ENCODE peak calls at places on chromosomes 5 and 9, in four cellular contexts. F is M059J, J is EL, R is pulmonary artery endothelial cell. B is an unnamed sample.

GRCh38 chr5:133523013-133523658 is 89.2 kb downstream of the FSTL4 start:
- DNase-seq in F (peak; percentile 6), J (no peak), R (no peak), B (no peak)

GRCh38 chr9:129490583-129491485 is 130.1 kb downstream of the C9orf50 start:
- DNase-seq in F (peak; percentile 8), J (no peak), R (no peak), B (peak; percentile 46)

GRCh38 chr5:141477815-141478214 is 2.0 kb downstream of the PCDHGC3 start:
- DNase-seq in F (no peak), J (peak; percentile 20), R (no peak), B (no peak)

GRCh38 chr5:35867998-35868397 is 11.3 kb downstream of the IL7R start:
- DNase-seq in F (no peak), J (no peak), R (no peak), B (no peak)

GRCh38 chr9:15642369-15642962 is 89.6 kb downstream of the CCDC171 start:
- DNase-seq in F (peak; percentile 59), J (peak; percentile 37), R (no peak), B (no peak)

GRCh38 chr9:2613730-2614271 is 7.8 kb upstream of the VLDLR start:
- DNase-seq in F (no peak), J (no peak), R (no peak), B (peak; percentile 25)

GRCh38 chr5:171438753-171439152 is 19.3 kb downstream of the FGF18 start:
- DNase-seq in F (no peak), J (no peak), R (no peak), B (no peak)

GRCh38 chr9:96567203-96567700 is 52.4 kb downstream of the CDC14B start:
- DNase-seq in F (peak; percentile 32), J (no peak), R (no peak), B (no peak)

GRCh38 chr5:110401881-110402280 is 324.6 kb downstream of the TMEM232 start:
- DNase-seq in F (no peak), J (peak; percentile 10), R (no peak), B (no peak)

GRCh38 chr9:91131433-91131839 is 230.3 kb downstream of the AUH start:
- DNase-seq in F (peak; percentile 95), J (peak; percentile 96), R (peak; percentile 22), B (no peak)

GRCh38 chr9:27297050-27297449 is at the start of gene EQTN:
- DNase-seq in F (peak; percentile 12), J (no peak), R (no peak), B (no peak)

GRCh38 chr9:131179561-131180219 is 54.3 kb downstream of the NUP214 start:
- DNase-seq in F (peak; percentile 57), J (peak; percentile 92), R (no peak), B (no peak)

GRCh38 chr5:1737790-1738405 is 61.7 kb downstream of the MRPL36 start:
- DNase-seq in F (peak; percentile 37), J (peak; percentile 37), R (no peak), B (no peak)

GRCh38 chr9:81690251-81690851 is 1.0 kb upstream of the TLE1 start:
- DNase-seq in F (peak; percentile 51), J (peak; percentile 39), R (no peak), B (no peak)

GRCh38 chr5:8749556-8749955 is 796.3 kb downstream of the SEMA5A start:
- DNase-seq in F (no peak), J (no peak), R (no peak), B (no peak)

GRCh38 chr5:113562828-113563400 is 49.4 kb downstream of the YTHDC2 start:
- DNase-seq in F (no peak), J (no peak), R (no peak), B (no peak)

GRCh38 chr5:9209846-9210547 is 335.9 kb downstream of the SEMA5A start:
- DNase-seq in F (peak; percentile 66), J (peak; percentile 37), R (no peak), B (no peak)

GRCh38 chr9:133989554-133990365 is 2.4 kb downstream of the VAV2 start:
- DNase-seq in F (no peak), J (no peak), R (no peak), B (peak; percentile 2)

GRCh38 chr9:4667681-4668080 is 1.4 kb upstream of the SPATA6L start:
- DNase-seq in F (no peak), J (no peak), R (no peak), B (no peak)

GRCh38 chr9:129285382-129285781 is 107.3 kb upstream of the IER5L start:
- DNase-seq in F (no peak), J (no peak), R (no peak), B (no peak)

GRCh38 chr9:93826209-93826608 is 128.9 kb downstream of the BARX1 start:
- DNase-seq in F (no peak), J (no peak), R (no peak), B (no peak)

GRCh38 chr9:116700882-116701836 is 14.1 kb downstream of the TRIM32 start:
- DNase-seq in F (no peak), J (no peak), R (no peak), B (no peak)

GRCh38 chr5:137617806-137618205 is 118.1 kb downstream of the KLHL3 start:
- DNase-seq in F (peak; percentile 72), J (peak; percentile 86), R (no peak), B (no peak)

GRCh38 chr5:111063709-111064322 is 7.7 kb upstream of the TSLP start:
- DNase-seq in F (peak; percentile 83), J (no peak), R (no peak), B (no peak)

GRCh38 chr5:112480501-112480900 is 61.4 kb upstream of the EPB41L4A start:
- DNase-seq in F (no peak), J (no peak), R (no peak), B (no peak)

GRCh38 chr5:159915913-159916840 is at the start of gene ADRA1B:
- DNase-seq in F (peak; percentile 63), J (peak; percentile 70), R (no peak), B (peak; percentile 79)

GRCh38 chr5:14308384-14309154 is 165.4 kb downstream of the TRIO start:
- DNase-seq in F (no peak), J (peak; percentile 44), R (no peak), B (no peak)

GRCh38 chr9:114343471-114344187 is 14.0 kb downstream of the ORM2 start:
- DNase-seq in F (no peak), J (no peak), R (no peak), B (no peak)

GRCh38 chr5:168282120-168282519 is 9.3 kb upstream of the WWC1 start:
- DNase-seq in F (no peak), J (peak; percentile 40), R (no peak), B (no peak)

GRCh38 chr9:72726951-72727350 is 205.5 kb downstream of the TMC1 start:
- DNase-seq in F (no peak), J (no peak), R (no peak), B (no peak)

GRCh38 chr5:115796656-115797055 is 19.8 kb downstream of the CDO1 start:
- DNase-seq in F (no peak), J (no peak), R (no peak), B (no peak)

GRCh38 chr9:113805753-113806152 is 70.4 kb upstream of the ZNF618 start:
- DNase-seq in F (no peak), J (no peak), R (no peak), B (no peak)

GRCh38 chr9:17437813-17438212 is 141.1 kb upstream of the SH3GL2 start:
- DNase-seq in F (no peak), J (no peak), R (no peak), B (no peak)

GRCh38 chr5:64505769-64506566 is at the start of gene RGS7BP:
- DNase-seq in F (peak; percentile 5), J (peak; percentile 47), R (no peak), B (peak; percentile 40)

GRCh38 chr9:125332527-125332926 is 70.9 kb downstream of the GAPVD1 start:
- DNase-seq in F (no peak), J (no peak), R (no peak), B (no peak)

GRCh38 chr9:75601280-75601679 is 289.2 kb upstream of the PCSK5 start:
- DNase-seq in F (no peak), J (no peak), R (no peak), B (no peak)

GRCh38 chr9:136863623-136864273 is 2.4 kb downstream of the EDF1 start:
- DNase-seq in F (no peak), J (no peak), R (no peak), B (no peak)

B was measured in left ventricle myocardium inferior.